ENCODE peak calls at places on chromosome X, in ten cellular contexts. One of them, this sample, is unnamed.

GRCh38 chrX:8075606-8076005 is 95.5 kb downstream of the VCX2 start:
- DNase-seq in fibroblast of gingiva: no peak
- DNase-seq in AG08396: no peak
- DNase-seq in activated T-helper 1 cell treated with Interleukin-2 at 50 U/mL for 16 hours: no peak
- DNase-seq in T-cell: no peak
- DNase-seq in GM04504: no peak
- DNase-seq in stimulated activated naive B cell treated with anti-CD40 and anti-IgM and Interleukin-4, amounts not matched to agents 10 μg/mL and 1 μg/mL and 100 μg/mL, for 72 hours: no peak
- DNase-seq in upper lobe of left lung: no peak
- DNase-seq in activated CD8-positive, alpha-beta T cell treated with anti-CD3 and anti-CD28 coated beads, Interleukin-2, amount 10 ng/mL, durations not matched to agents 7 days and 5 days: no peak
- DNase-seq in RWPE1: no peak
- DNase-seq in this sample: no peak

GRCh38 chrX:56746996-56747395 is 18.0 kb downstream of the NBDY start:
- DNase-seq in fibroblast of gingiva: no peak
- DNase-seq in AG08396: no peak
- DNase-seq in activated T-helper 1 cell treated with Interleukin-2 at 50 U/mL for 16 hours: no peak
- DNase-seq in T-cell: no peak
- DNase-seq in GM04504: no peak
- DNase-seq in stimulated activated naive B cell treated with anti-CD40 and anti-IgM and Interleukin-4, amounts not matched to agents 10 μg/mL and 1 μg/mL and 100 μg/mL, for 72 hours: no peak
- DNase-seq in upper lobe of left lung: no peak
- DNase-seq in activated CD8-positive, alpha-beta T cell treated with anti-CD3 and anti-CD28 coated beads, Interleukin-2, amount 10 ng/mL, durations not matched to agents 7 days and 5 days: no peak
- DNase-seq in RWPE1: no peak
- DNase-seq in this sample: no peak

GRCh38 chrX:134075894-134076718 is 90.7 kb upstream of the GPC3 start:
- DNase-seq in fibroblast of gingiva: no peak
- DNase-seq in AG08396: no peak
- DNase-seq in activated T-helper 1 cell treated with Interleukin-2 at 50 U/mL for 16 hours: no peak
- DNase-seq in T-cell: no peak
- DNase-seq in GM04504: no peak
- DNase-seq in stimulated activated naive B cell treated with anti-CD40 and anti-IgM and Interleukin-4, amounts not matched to agents 10 μg/mL and 1 μg/mL and 100 μg/mL, for 72 hours: no peak
- DNase-seq in upper lobe of left lung: no peak
- DNase-seq in activated CD8-positive, alpha-beta T cell treated with anti-CD3 and anti-CD28 coated beads, Interleukin-2, amount 10 ng/mL, durations not matched to agents 7 days and 5 days: no peak
- DNase-seq in RWPE1: no peak
- DNase-seq in this sample: no peak

GRCh38 chrX:31314921-31315320 is 243.1 kb upstream of the FTHL17 start:
- DNase-seq in fibroblast of gingiva: peak
- DNase-seq in AG08396: no peak
- DNase-seq in activated T-helper 1 cell treated with Interleukin-2 at 50 U/mL for 16 hours: no peak
- DNase-seq in T-cell: no peak
- DNase-seq in GM04504: no peak
- DNase-seq in stimulated activated naive B cell treated with anti-CD40 and anti-IgM and Interleukin-4, amounts not matched to agents 10 μg/mL and 1 μg/mL and 100 μg/mL, for 72 hours: no peak
- DNase-seq in upper lobe of left lung: no peak
- DNase-seq in activated CD8-positive, alpha-beta T cell treated with anti-CD3 and anti-CD28 coated beads, Interleukin-2, amount 10 ng/mL, durations not matched to agents 7 days and 5 days: no peak
- DNase-seq in RWPE1: no peak
- DNase-seq in this sample: no peak

GRCh38 chrX:23271011-23271410 is 63.6 kb upstream of the PTCHD1 start:
- DNase-seq in fibroblast of gingiva: no peak
- DNase-seq in AG08396: no peak
- DNase-seq in activated T-helper 1 cell treated with Interleukin-2 at 50 U/mL for 16 hours: no peak
- DNase-seq in T-cell: no peak
- DNase-seq in GM04504: no peak
- DNase-seq in stimulated activated naive B cell treated with anti-CD40 and anti-IgM and Interleukin-4, amounts not matched to agents 10 μg/mL and 1 μg/mL and 100 μg/mL, for 72 hours: no peak
- DNase-seq in upper lobe of left lung: no peak
- DNase-seq in activated CD8-positive, alpha-beta T cell treated with anti-CD3 and anti-CD28 coated beads, Interleukin-2, amount 10 ng/mL, durations not matched to agents 7 days and 5 days: no peak
- DNase-seq in RWPE1: no peak
- DNase-seq in this sample: no peak

GRCh38 chrX:2610246-2611170 is 80.6 kb upstream of the CD99 start:
- DNase-seq in fibroblast of gingiva: no peak
- DNase-seq in AG08396: no peak
- DNase-seq in activated T-helper 1 cell treated with Interleukin-2 at 50 U/mL for 16 hours: no peak
- DNase-seq in T-cell: no peak
- DNase-seq in GM04504: no peak
- DNase-seq in stimulated activated naive B cell treated with anti-CD40 and anti-IgM and Interleukin-4, amounts not matched to agents 10 μg/mL and 1 μg/mL and 100 μg/mL, for 72 hours: no peak
- DNase-seq in upper lobe of left lung: no peak
- DNase-seq in activated CD8-positive, alpha-beta T cell treated with anti-CD3 and anti-CD28 coated beads, Interleukin-2, amount 10 ng/mL, durations not matched to agents 7 days and 5 days: no peak
- DNase-seq in RWPE1: no peak
- DNase-seq in this sample: no peak

GRCh38 chrX:74521961-74522833 is 92.2 kb downstream of the RLIM start:
- DNase-seq in fibroblast of gingiva: peak
- DNase-seq in AG08396: no peak
- DNase-seq in activated T-helper 1 cell treated with Interleukin-2 at 50 U/mL for 16 hours: no peak
- DNase-seq in T-cell: no peak
- DNase-seq in GM04504: peak
- DNase-seq in stimulated activated naive B cell treated with anti-CD40 and anti-IgM and Interleukin-4, amounts not matched to agents 10 μg/mL and 1 μg/mL and 100 μg/mL, for 72 hours: no peak
- DNase-seq in upper lobe of left lung: no peak
- DNase-seq in activated CD8-positive, alpha-beta T cell treated with anti-CD3 and anti-CD28 coated beads, Interleukin-2, amount 10 ng/mL, durations not matched to agents 7 days and 5 days: no peak
- DNase-seq in RWPE1: no peak
- DNase-seq in this sample: no peak

GRCh38 chrX:151153086-151153485 is 23.3 kb upstream of the GPR50 start:
- DNase-seq in fibroblast of gingiva: peak
- DNase-seq in AG08396: peak
- DNase-seq in activated T-helper 1 cell treated with Interleukin-2 at 50 U/mL for 16 hours: no peak
- DNase-seq in T-cell: no peak
- DNase-seq in GM04504: peak
- DNase-seq in stimulated activated naive B cell treated with anti-CD40 and anti-IgM and Interleukin-4, amounts not matched to agents 10 μg/mL and 1 μg/mL and 100 μg/mL, for 72 hours: no peak
- DNase-seq in upper lobe of left lung: no peak
- DNase-seq in activated CD8-positive, alpha-beta T cell treated with anti-CD3 and anti-CD28 coated beads, Interleukin-2, amount 10 ng/mL, durations not matched to agents 7 days and 5 days: no peak
- DNase-seq in RWPE1: peak
- DNase-seq in this sample: no peak

GRCh38 chrX:115616943-115617563 is 56.1 kb downstream of the PLS3 start:
- DNase-seq in fibroblast of gingiva: no peak
- DNase-seq in AG08396: peak
- DNase-seq in activated T-helper 1 cell treated with Interleukin-2 at 50 U/mL for 16 hours: no peak
- DNase-seq in T-cell: no peak
- DNase-seq in GM04504: peak
- DNase-seq in stimulated activated naive B cell treated with anti-CD40 and anti-IgM and Interleukin-4, amounts not matched to agents 10 μg/mL and 1 μg/mL and 100 μg/mL, for 72 hours: peak
- DNase-seq in upper lobe of left lung: no peak
- DNase-seq in activated CD8-positive, alpha-beta T cell treated with anti-CD3 and anti-CD28 coated beads, Interleukin-2, amount 10 ng/mL, durations not matched to agents 7 days and 5 days: no peak
- DNase-seq in RWPE1: peak
- DNase-seq in this sample: no peak

GRCh38 chrX:15493118-15494082 is at the start of gene PIR:
- DNase-seq in fibroblast of gingiva: peak
- DNase-seq in AG08396: peak
- DNase-seq in activated T-helper 1 cell treated with Interleukin-2 at 50 U/mL for 16 hours: peak
- DNase-seq in T-cell: peak
- DNase-seq in GM04504: peak
- DNase-seq in stimulated activated naive B cell treated with anti-CD40 and anti-IgM and Interleukin-4, amounts not matched to agents 10 μg/mL and 1 μg/mL and 100 μg/mL, for 72 hours: peak
- DNase-seq in upper lobe of left lung: peak
- DNase-seq in activated CD8-positive, alpha-beta T cell treated with anti-CD3 and anti-CD28 coated beads, Interleukin-2, amount 10 ng/mL, durations not matched to agents 7 days and 5 days: peak
- DNase-seq in RWPE1: peak
- DNase-seq in this sample: peak

GRCh38 chrX:75155454-75155829 is 641 bp downstream of the ABCB7 start:
- DNase-seq in fibroblast of gingiva: peak
- DNase-seq in AG08396: no peak
- DNase-seq in activated T-helper 1 cell treated with Interleukin-2 at 50 U/mL for 16 hours: no peak
- DNase-seq in T-cell: no peak
- DNase-seq in GM04504: no peak
- DNase-seq in stimulated activated naive B cell treated with anti-CD40 and anti-IgM and Interleukin-4, amounts not matched to agents 10 μg/mL and 1 μg/mL and 100 μg/mL, for 72 hours: no peak
- DNase-seq in upper lobe of left lung: no peak
- DNase-seq in activated CD8-positive, alpha-beta T cell treated with anti-CD3 and anti-CD28 coated beads, Interleukin-2, amount 10 ng/mL, durations not matched to agents 7 days and 5 days: no peak
- DNase-seq in RWPE1: no peak
- DNase-seq in this sample: no peak